ENCODE peak calls at places on chromosomes 12 and 14, in five cellular contexts. Q is WTC11, K is Panc1, P is tibial artery, N is astrocyte of the spinal cord. H is an unnamed sample.

GRCh38 chr14:92973798-92974372 is 50.9 kb downstream of the CHGA start:
- DNase-seq in Q (no peak), K (no peak), P (no peak), N (no peak), H (no peak)

GRCh38 chr14:38171197-38171596 is 36.5 kb upstream of the SSTR1 start:
- DNase-seq in Q (no peak), K (no peak), P (no peak), N (peak), H (no peak)

GRCh38 chr14:90487031-90487430 is 90.2 kb downstream of the CALM1 start:
- DNase-seq in Q (no peak), K (no peak), P (peak), N (no peak), H (peak)

GRCh38 chr12:15728118-15728598 is 61.0 kb downstream of the EPS8 start:
- DNase-seq in Q (no peak), K (peak), P (no peak), N (peak), H (no peak)

GRCh38 chr14:55399183-55399582 is 12.4 kb downstream of the ATG14 start:
- DNase-seq in Q (no peak), K (no peak), P (no peak), N (no peak), H (no peak)

GRCh38 chr12:100058482-100059029 is 73.8 kb upstream of the ANKS1B start:
- DNase-seq in Q (no peak), K (no peak), P (no peak), N (peak), H (no peak)

GRCh38 chr14:99980299-99980698 is 84.9 kb upstream of the EVL start:
- DNase-seq in Q (no peak), K (no peak), P (no peak), N (no peak), H (no peak)

GRCh38 chr12:115916910-115917668 is 360.4 kb downstream of the MED13L start:
- DNase-seq in Q (peak), K (peak), P (peak), N (peak), H (peak)

GRCh38 chr14:79659995-79660975 is 551.0 kb downstream of the DIO2 start:
- DNase-seq in Q (no peak), K (no peak), P (no peak), N (no peak), H (no peak)

GRCh38 chr14:74514471-74514932 is 20.9 kb downstream of the ISCA2 start:
- DNase-seq in Q (peak), K (no peak), P (peak), N (peak), H (no peak)

GRCh38 chr14:79186523-79186922 is 1016.4 kb downstream of the NRXN3 start:
- DNase-seq in Q (no peak), K (no peak), P (no peak), N (peak), H (no peak)

GRCh38 chr14:96626121-96626768 is 124.1 kb downstream of the PAPOLA start:
- DNase-seq in Q (no peak), K (no peak), P (peak), N (no peak), H (no peak)

GRCh38 chr14:25411933-25412757 is 362.2 kb upstream of the STXBP6 start:
- DNase-seq in Q (peak), K (no peak), P (no peak), N (peak), H (peak)

GRCh38 chr14:67285876-67286452 is 44.7 kb downstream of the PALS1 start:
- DNase-seq in Q (no peak), K (no peak), P (no peak), N (peak), H (no peak)

GRCh38 chr14:100294213-100294962 is 11.9 kb downstream of the SLC25A29 start:
- DNase-seq in Q (peak), K (no peak), P (peak), N (no peak), H (no peak)

GRCh38 chr12:3117144-3117581 is 40.0 kb downstream of the TSPAN9 start:
- DNase-seq in Q (no peak), K (no peak), P (no peak), N (peak), H (no peak)

GRCh38 chr12:131619736-131620506 is 91.0 kb upstream of the SFSWAP start:
- DNase-seq in Q (no peak), K (no peak), P (no peak), N (no peak), H (no peak)

GRCh38 chr12:96880220-96880619 is 26.8 kb upstream of the NEDD1 start:
- DNase-seq in Q (no peak), K (no peak), P (no peak), N (no peak), H (no peak)

GRCh38 chr12:7542813-7543212 is 39.2 kb upstream of the CD163 start:
- DNase-seq in Q (no peak), K (no peak), P (no peak), N (peak), H (no peak)

GRCh38 chr14:61107148-61107641 is 126.2 kb downstream of the SLC38A6 start:
- DNase-seq in Q (no peak), K (no peak), P (no peak), N (no peak), H (no peak)

GRCh38 chr14:50122291-50122690 is 5.9 kb upstream of the VCPKMT start:
- DNase-seq in Q (no peak), K (no peak), P (no peak), N (no peak), H (no peak)

GRCh38 chr14:39102265-39102968 is 618 bp downstream of the SEC23A start:
- DNase-seq in Q (no peak), K (no peak), P (no peak), N (peak), H (no peak)

GRCh38 chr14:60229614-60230013 is 19.4 kb upstream of the PPM1A start:
- DNase-seq in Q (no peak), K (no peak), P (no peak), N (no peak), H (no peak)

GRCh38 chr12:121980211-121980891 is 41.3 kb upstream of the BCL7A start:
- DNase-seq in Q (no peak), K (no peak), P (no peak), N (peak), H (no peak)

GRCh38 chr14:69887740-69888657 is 8.8 kb downstream of the SMOC1 start:
- DNase-seq in Q (no peak), K (no peak), P (no peak), N (peak), H (no peak)

GRCh38 chr14:102654298-102654697 is 61.8 kb downstream of the RCOR1 start:
- DNase-seq in Q (no peak), K (no peak), P (no peak), N (no peak), H (no peak)

GRCh38 chr12:20097561-20097960 is 270.8 kb upstream of the PDE3A start:
- DNase-seq in Q (no peak), K (no peak), P (no peak), N (peak), H (no peak)

GRCh38 chr12:52207895-52208294 is 16.1 kb upstream of the KRT80 start:
- DNase-seq in Q (no peak), K (no peak), P (peak), N (peak), H (no peak)

GRCh38 chr12:114407034-114407420 is 1.1 kb upstream of the TBX5 start:
- DNase-seq in Q (no peak), K (no peak), P (no peak), N (no peak), H (no peak)

GRCh38 chr14:24310666-24311604 is at the start of gene LTB4R:
- DNase-seq in Q (peak), K (no peak), P (peak), N (peak), H (peak)

GRCh38 chr12:54191550-54192022 is 2.8 kb upstream of the SMUG1 start:
- DNase-seq in Q (peak), K (peak), P (peak), N (peak), H (peak)

GRCh38 chr12:41185946-41186345 is 2.2 kb upstream of the PDZRN4 start:
- DNase-seq in Q (no peak), K (no peak), P (no peak), N (no peak), H (no peak)

GRCh38 chr12:87704374-87704773 is 324.8 kb downstream of the C12orf50 start:
- DNase-seq in Q (no peak), K (no peak), P (no peak), N (no peak), H (no peak)

GRCh38 chr12:106851306-106851705 is 76.8 kb downstream of the RIC8B start:
- DNase-seq in Q (no peak), K (no peak), P (no peak), N (no peak), H (no peak)

GRCh38 chr12:20474443-20474842 is 106.1 kb downstream of the PDE3A start:
- DNase-seq in Q (no peak), K (no peak), P (no peak), N (no peak), H (no peak)

GRCh38 chr14:67551940-67552339 is 18.9 kb downstream of the PLEKHH1 start:
- DNase-seq in Q (no peak), K (no peak), P (no peak), N (no peak), H (no peak)

GRCh38 chr14:44567997-44568396 is 60.9 kb upstream of the FSCB start:
- DNase-seq in Q (no peak), K (no peak), P (no peak), N (no peak), H (no peak)

GRCh38 chr12:127629066-127629820 is 637.7 kb upstream of the TMEM132C start:
- DNase-seq in Q (no peak), K (no peak), P (no peak), N (peak), H (no peak)

GRCh38 chr12:112261559-112261958 is 120.7 kb downstream of the HECTD4 start:
- DNase-seq in Q (peak), K (no peak), P (no peak), N (no peak), H (peak)

GRCh38 chr12:14257734-14258467 is 107.6 kb upstream of the ATF7IP start:
- DNase-seq in Q (peak), K (peak), P (peak), N (peak), H (peak)
- TF ChIP-seq CTCF in Q (no peak), K (no peak), P (no peak), N (no peak), H (no peak)

DNA sequence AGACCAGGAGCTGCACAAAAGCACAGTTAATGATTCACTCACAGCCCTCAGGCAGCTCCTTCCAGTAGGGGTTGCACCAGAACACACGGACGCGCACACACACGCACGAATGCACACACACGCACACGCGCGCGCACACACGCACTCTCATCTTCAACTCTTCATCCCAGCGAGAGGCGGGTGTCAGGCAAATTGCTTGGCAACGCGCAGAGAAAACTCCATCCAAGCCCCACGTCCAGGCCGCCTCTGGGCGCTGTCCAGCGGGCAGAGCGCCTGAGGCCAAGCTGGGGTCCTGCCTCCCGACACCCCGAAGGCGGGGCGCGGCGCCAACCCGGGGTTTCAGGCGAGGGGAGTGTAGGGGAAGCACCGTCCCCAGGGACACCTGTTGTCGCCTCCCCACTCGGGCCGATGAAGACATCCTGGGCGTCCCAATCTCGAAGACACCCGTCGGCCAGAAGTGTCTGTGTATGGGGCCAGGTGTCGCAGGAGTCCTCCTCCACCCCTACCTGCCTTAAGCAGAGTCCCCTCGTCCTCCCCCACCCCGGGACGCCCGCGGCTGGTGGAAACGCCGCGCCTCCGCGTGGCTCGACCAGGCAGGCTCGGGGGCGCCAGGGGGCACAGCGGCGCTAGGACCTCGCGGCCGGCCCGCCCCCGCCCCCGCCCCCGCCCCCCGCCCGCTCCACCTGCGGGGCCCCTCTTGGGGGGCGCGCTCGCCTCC is 35.6 kb upstream of the STON2 start:
- DNase-seq in Q (peak), K (no peak), P (peak), N (peak), H (peak)
- TF ChIP-seq CTCF in Q (no peak), K (no peak), P (no peak), N (no peak), H (no peak)

GRCh38 chr12:98154850-98155249 is 360.5 kb upstream of the TMPO start:
- DNase-seq in Q (peak), K (no peak), P (no peak), N (peak), H (peak)
- TF ChIP-seq CTCF in Q (peak), K (peak), P (no peak), N (peak), H (peak)

GRCh38 chr12:92574911-92575570 is 127.7 kb upstream of the PLEKHG7 start:
- DNase-seq in Q (no peak), K (no peak), P (no peak), N (no peak), H (no peak)

GRCh38 chr12:92571844-92572543 is 130.8 kb upstream of the PLEKHG7 start:
- DNase-seq in Q (no peak), K (no peak), P (no peak), N (no peak), H (no peak)

GRCh38 chr12:92573104-92573503 is 129.7 kb upstream of the PLEKHG7 start:
- DNase-seq in Q (no peak), K (no peak), P (no peak), N (no peak), H (no peak)

GRCh38 chr12:92571169-92571568 is 131.6 kb upstream of the PLEKHG7 start:
- DNase-seq in Q (no peak), K (no peak), P (no peak), N (no peak), H (no peak)

GRCh38 chr12:92574046-92574783 is 128.6 kb upstream of the PLEKHG7 start:
- DNase-seq in Q (peak), K (no peak), P (no peak), N (peak), H (peak)
- TF ChIP-seq CTCF in Q (peak), K (peak), P (no peak), N (peak), H (peak)

DNA sequence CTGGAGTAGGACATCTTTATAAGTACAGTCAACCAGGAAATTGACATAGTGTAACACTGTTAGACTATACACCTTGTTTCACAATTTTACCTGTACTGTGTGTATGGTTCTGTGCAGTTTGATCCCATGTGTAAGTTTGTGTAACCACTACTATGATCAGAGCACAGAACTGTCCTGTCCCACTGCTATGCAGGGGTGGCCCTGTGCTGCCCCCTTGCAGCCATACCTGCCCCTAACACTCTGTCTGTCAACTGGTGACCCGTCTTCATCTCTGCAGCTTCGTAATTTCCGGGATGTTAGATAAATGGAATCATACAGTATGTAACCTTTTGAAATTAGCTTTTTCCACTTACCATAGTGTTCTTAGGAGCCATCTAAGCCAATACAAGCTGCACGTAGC is 58.7 kb upstream of the RD3L start:
- DNase-seq in Q (peak), K (no peak), P (no peak), N (no peak), H (peak)
- TF ChIP-seq CTCF in Q (peak), K (peak), P (no peak), N (peak), H (peak)

GRCh38 chr12:31959701-31960391 is 631 bp downstream of the RESF1 start:
- DNase-seq in Q (peak), K (peak), P (peak), N (peak), H (peak)
- TF ChIP-seq CTCF in Q (no peak), K (peak), P (no peak), N (no peak), H (no peak)

H was measured in endothelial cell.